ENCODE peak calls at places on chromosomes 13 and 19, in six cellular contexts. One of them, this sample, is unnamed.
A peak's percentile ranks its signal among the peaks of the same experiment; 100 is the strongest.

GRCh38 chr13:44543424-44543823 is 32.7 kb downstream of the TSC22D1 start:
- DNase-seq in naive thymus-derived CD4-positive, alpha-beta T cell: no peak
- DNase-seq in breast epithelium: no peak
- DNase-seq in H9: no peak
- DNase-seq in SK-N-SH: no peak
- DNase-seq in tibial nerve: no peak
- DNase-seq in this sample: no peak

GRCh38 chr13:42747399-42747873 is 33.9 kb upstream of the FAM216B start:
- DNase-seq in naive thymus-derived CD4-positive, alpha-beta T cell: no peak
- DNase-seq in breast epithelium: no peak
- DNase-seq in H9: no peak
- DNase-seq in SK-N-SH: no peak
- DNase-seq in tibial nerve: no peak
- DNase-seq in this sample: no peak

GRCh38 chr19:4199699-4200293 is 17.3 kb downstream of the ANKRD24 start:
- DNase-seq in naive thymus-derived CD4-positive, alpha-beta T cell: no peak
- DNase-seq in breast epithelium: no peak
- DNase-seq in H9: peak; percentile 80
- DNase-seq in SK-N-SH: peak; percentile 53
- DNase-seq in tibial nerve: no peak
- DNase-seq in this sample: peak; percentile 58

GRCh38 chr19:29477831-29478577 is 47.8 kb upstream of the VSTM2B start:
- DNase-seq in naive thymus-derived CD4-positive, alpha-beta T cell: no peak
- DNase-seq in breast epithelium: no peak
- DNase-seq in H9: no peak
- DNase-seq in SK-N-SH: no peak
- DNase-seq in tibial nerve: no peak
- DNase-seq in this sample: no peak

GRCh38 chr19:9621156-9622037 is at the start of gene ZNF561:
- DNase-seq in naive thymus-derived CD4-positive, alpha-beta T cell: peak; percentile 93
- DNase-seq in breast epithelium: peak; percentile 81
- DNase-seq in H9: peak; percentile 89
- DNase-seq in SK-N-SH: peak; percentile 86
- DNase-seq in tibial nerve: peak; percentile 65
- DNase-seq in this sample: peak; percentile 95

GRCh38 chr13:110238795-110239194 is 68.2 kb downstream of the COL4A1 start:
- DNase-seq in naive thymus-derived CD4-positive, alpha-beta T cell: no peak
- DNase-seq in breast epithelium: no peak
- DNase-seq in H9: no peak
- DNase-seq in SK-N-SH: no peak
- DNase-seq in tibial nerve: no peak
- DNase-seq in this sample: no peak

GRCh38 chr13:45368571-45368970 is 27.6 kb upstream of the TPT1 start:
- DNase-seq in naive thymus-derived CD4-positive, alpha-beta T cell: no peak
- DNase-seq in breast epithelium: no peak
- DNase-seq in H9: no peak
- DNase-seq in SK-N-SH: no peak
- DNase-seq in tibial nerve: no peak
- DNase-seq in this sample: no peak

GRCh38 chr13:107144432-107144831 is 576.5 kb upstream of the ARGLU1 start:
- DNase-seq in naive thymus-derived CD4-positive, alpha-beta T cell: no peak
- DNase-seq in breast epithelium: no peak
- DNase-seq in H9: no peak
- DNase-seq in SK-N-SH: no peak
- DNase-seq in tibial nerve: no peak
- DNase-seq in this sample: no peak

GRCh38 chr19:6164906-6165531 is 29.6 kb downstream of the ACSBG2 start:
- DNase-seq in naive thymus-derived CD4-positive, alpha-beta T cell: no peak
- DNase-seq in breast epithelium: no peak
- DNase-seq in H9: no peak
- DNase-seq in SK-N-SH: no peak
- DNase-seq in tibial nerve: no peak
- DNase-seq in this sample: no peak

GRCh38 chr19:49097453-49098288 is 12.4 kb downstream of the SNRNP70 start:
- DNase-seq in naive thymus-derived CD4-positive, alpha-beta T cell: peak; percentile 81
- DNase-seq in breast epithelium: peak; percentile 78
- DNase-seq in H9: peak; percentile 86
- DNase-seq in SK-N-SH: peak; percentile 87
- DNase-seq in tibial nerve: peak; percentile 33
- DNase-seq in this sample: peak; percentile 76

GRCh38 chr19:18731562-18732008 is 48.1 kb downstream of the CRTC1 start:
- DNase-seq in naive thymus-derived CD4-positive, alpha-beta T cell: no peak
- DNase-seq in breast epithelium: no peak
- DNase-seq in H9: no peak
- DNase-seq in SK-N-SH: no peak
- DNase-seq in tibial nerve: no peak
- DNase-seq in this sample: no peak

GRCh38 chr19:49340069-49340864 is 5.1 kb downstream of the CD37 start:
- DNase-seq in naive thymus-derived CD4-positive, alpha-beta T cell: no peak
- DNase-seq in breast epithelium: peak; percentile 32
- DNase-seq in H9: peak; percentile 82
- DNase-seq in SK-N-SH: no peak
- DNase-seq in tibial nerve: peak; percentile 62
- DNase-seq in this sample: peak; percentile 95

GRCh38 chr13:114173753-114174152 is 5.3 kb upstream of the CFAP97D2 start:
- DNase-seq in naive thymus-derived CD4-positive, alpha-beta T cell: no peak
- DNase-seq in breast epithelium: no peak
- DNase-seq in H9: no peak
- DNase-seq in SK-N-SH: no peak
- DNase-seq in tibial nerve: no peak
- DNase-seq in this sample: no peak

GRCh38 chr13:45695198-45695730 is 6.9 kb upstream of the CBY2 start:
- DNase-seq in naive thymus-derived CD4-positive, alpha-beta T cell: no peak
- DNase-seq in breast epithelium: no peak
- DNase-seq in H9: no peak
- DNase-seq in SK-N-SH: no peak
- DNase-seq in tibial nerve: no peak
- DNase-seq in this sample: no peak

GRCh38 chr13:46571189-46571901 is 18.4 kb downstream of the LRCH1 start:
- DNase-seq in naive thymus-derived CD4-positive, alpha-beta T cell: no peak
- DNase-seq in breast epithelium: no peak
- DNase-seq in H9: no peak
- DNase-seq in SK-N-SH: no peak
- DNase-seq in tibial nerve: no peak
- DNase-seq in this sample: no peak

GRCh38 chr13:107518292-107518691 is 697.0 kb downstream of the LIG4 start:
- DNase-seq in naive thymus-derived CD4-positive, alpha-beta T cell: no peak
- DNase-seq in breast epithelium: no peak
- DNase-seq in H9: no peak
- DNase-seq in SK-N-SH: no peak
- DNase-seq in tibial nerve: no peak
- DNase-seq in this sample: no peak

GRCh38 chr19:33290956-33291622 is 11.2 kb downstream of the CEBPA start:
- DNase-seq in naive thymus-derived CD4-positive, alpha-beta T cell: no peak
- DNase-seq in breast epithelium: no peak
- DNase-seq in H9: no peak
- DNase-seq in SK-N-SH: no peak
- DNase-seq in tibial nerve: no peak
- DNase-seq in this sample: peak; percentile 86

DNA sequence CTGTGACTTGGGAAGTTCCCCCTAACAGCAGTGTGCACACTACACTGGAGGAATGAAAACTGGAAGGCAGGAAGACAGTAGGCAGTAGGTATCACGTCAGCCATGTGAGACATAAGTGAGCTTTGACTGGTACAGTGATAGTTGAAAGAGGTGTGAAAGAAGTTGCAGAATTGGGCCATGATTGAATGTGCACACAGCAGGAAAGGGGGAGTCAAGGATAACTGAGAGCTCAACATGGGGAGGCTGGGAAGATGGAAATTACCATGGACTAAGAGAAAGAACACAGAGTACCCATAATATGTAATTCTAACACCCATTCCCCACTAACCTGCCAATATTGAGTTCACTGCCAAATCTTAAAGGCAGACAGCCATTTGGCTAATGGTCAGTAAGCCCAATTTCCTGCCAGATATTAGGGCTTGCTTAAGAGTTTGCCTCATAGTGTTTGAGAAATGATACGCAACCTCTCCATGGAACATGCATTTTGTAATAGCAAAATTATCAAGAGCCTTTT is 321.7 kb downstream of the DCT start:
- DNase-seq in naive thymus-derived CD4-positive, alpha-beta T cell: no peak
- DNase-seq in breast epithelium: no peak
- DNase-seq in H9: no peak
- DNase-seq in SK-N-SH: no peak
- DNase-seq in tibial nerve: no peak
- DNase-seq in this sample: no peak
- H3K27ac ChIP-seq in naive thymus-derived CD4-positive, alpha-beta T cell: no peak overlapping the region
- H3K27ac ChIP-seq in breast epithelium: no peak overlapping the region
- H3K27ac ChIP-seq in H9: no peak overlapping the region
- H3K27ac ChIP-seq in SK-N-SH: no peak overlapping the region
- H3K27ac ChIP-seq in tibial nerve: no peak overlapping the region
- H3K27ac ChIP-seq in this sample: no peak overlapping the region

GRCh38 chr19:11168568-11168967 is 13.0 kb upstream of the SPC24 start:
- DNase-seq in naive thymus-derived CD4-positive, alpha-beta T cell: no peak
- DNase-seq in breast epithelium: no peak
- DNase-seq in H9: no peak
- DNase-seq in SK-N-SH: no peak
- DNase-seq in tibial nerve: no peak
- DNase-seq in this sample: no peak

GRCh38 chr19:11165486-11166030 is 10.0 kb upstream of the SPC24 start:
- DNase-seq in naive thymus-derived CD4-positive, alpha-beta T cell: no peak
- DNase-seq in breast epithelium: no peak
- DNase-seq in H9: no peak
- DNase-seq in SK-N-SH: no peak
- DNase-seq in tibial nerve: no peak
- DNase-seq in this sample: no peak

GRCh38 chr19:11166281-11167142 is 10.9 kb upstream of the SPC24 start:
- DNase-seq in naive thymus-derived CD4-positive, alpha-beta T cell: no peak
- DNase-seq in breast epithelium: no peak
- DNase-seq in H9: no peak
- DNase-seq in SK-N-SH: no peak
- DNase-seq in tibial nerve: no peak
- DNase-seq in this sample: no peak

GRCh38 chr19:11164278-11164677 is 8.7 kb upstream of the SPC24 start:
- DNase-seq in naive thymus-derived CD4-positive, alpha-beta T cell: no peak
- DNase-seq in breast epithelium: no peak
- DNase-seq in H9: no peak
- DNase-seq in SK-N-SH: no peak
- DNase-seq in tibial nerve: no peak
- DNase-seq in this sample: no peak

DNA sequence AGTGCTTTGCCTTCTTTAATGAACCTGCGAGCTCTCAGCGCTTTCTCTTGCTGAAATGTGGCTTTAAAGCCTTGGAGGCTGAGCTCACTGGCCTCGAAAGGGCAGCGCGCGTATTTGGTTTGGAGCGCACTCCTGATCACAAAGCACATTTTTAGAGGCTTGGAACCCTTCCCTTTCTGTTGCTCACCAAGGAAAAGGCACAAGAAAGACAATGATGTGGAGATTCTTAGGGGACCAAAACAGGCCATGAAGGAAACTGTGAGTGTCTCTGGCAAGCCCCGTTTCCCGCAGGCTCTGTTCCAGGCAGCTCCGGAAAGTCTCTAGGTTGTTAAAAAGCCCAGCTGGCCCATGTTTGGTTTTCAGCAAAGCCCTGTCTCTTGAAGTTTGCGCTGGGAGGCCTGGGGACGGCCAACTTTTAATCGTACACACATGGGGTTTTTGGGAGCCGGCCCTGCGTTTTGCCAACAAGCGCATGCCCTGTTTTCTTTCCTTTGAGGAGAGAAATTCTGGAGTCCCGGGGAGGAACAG is 9.4 kb upstream of the SPC24 start:
- DNase-seq in naive thymus-derived CD4-positive, alpha-beta T cell: no peak
- DNase-seq in breast epithelium: no peak
- DNase-seq in H9: no peak
- DNase-seq in SK-N-SH: no peak
- DNase-seq in tibial nerve: peak; percentile 75
- DNase-seq in this sample: no peak
- H3K4me1 ChIP-seq in naive thymus-derived CD4-positive, alpha-beta T cell: no peaks in the 10 kb centered on the region
- H3K4me1 ChIP-seq in breast epithelium: no peaks in the 10 kb centered on the region
- H3K4me1 ChIP-seq in H9: no peaks in the 10 kb centered on the region
- H3K4me1 ChIP-seq in SK-N-SH: peaks cover 16% of the 10 kb centered on the region
- H3K4me1 ChIP-seq in tibial nerve: peaks cover 28% of the 10 kb centered on the region
- H3K4me1 ChIP-seq in this sample: peaks cover 9% of the 10 kb centered on the region

DNA sequence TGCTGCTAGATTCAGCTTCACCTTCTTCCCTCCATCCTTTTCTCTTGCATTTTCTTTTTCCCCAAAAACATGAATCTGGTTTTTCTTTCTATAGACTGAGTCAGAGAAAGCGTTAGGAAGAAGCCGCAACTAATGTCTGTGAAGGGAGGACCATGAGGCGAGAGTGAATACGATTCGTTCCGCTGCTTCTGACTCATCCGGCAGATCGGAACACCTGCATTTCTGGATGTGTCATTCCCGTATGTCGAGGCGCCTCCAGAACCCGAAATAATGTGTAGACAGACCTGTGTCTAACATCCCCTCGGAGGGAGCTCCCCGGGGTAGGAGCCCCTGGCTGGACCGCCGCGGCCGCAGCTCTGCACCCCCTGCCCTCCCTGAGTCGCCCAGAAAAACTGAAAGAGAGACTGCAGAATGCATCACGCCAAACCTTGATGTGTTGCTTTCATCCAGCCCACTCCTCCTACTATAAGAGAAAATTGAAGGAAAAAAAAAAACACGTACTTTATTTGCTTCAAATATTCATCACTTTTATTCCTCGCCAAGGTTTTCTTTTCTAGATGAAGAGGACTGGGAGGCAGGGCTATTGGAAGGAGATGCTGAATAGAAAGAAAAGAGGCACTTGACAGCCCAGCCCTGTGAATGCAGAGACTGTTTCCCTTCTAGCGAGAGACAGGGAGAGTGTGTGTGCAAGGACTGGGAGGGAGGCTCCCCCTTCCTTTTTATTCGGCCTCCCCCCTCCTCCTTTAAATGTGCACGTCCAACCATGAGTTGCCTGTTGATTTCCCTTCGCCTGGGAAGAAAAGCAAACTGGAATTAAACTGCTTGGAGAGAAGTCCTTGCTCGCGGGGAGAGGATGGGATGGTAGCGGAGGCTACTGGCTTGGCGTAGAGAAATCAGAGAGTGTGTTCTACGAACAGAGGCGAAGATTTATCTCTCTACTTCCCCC is 610 bp upstream of the PCDH17 start:
- DNase-seq in naive thymus-derived CD4-positive, alpha-beta T cell: no peak
- DNase-seq in breast epithelium: no peak
- DNase-seq in H9: peak; percentile 35
- DNase-seq in SK-N-SH: peak; percentile 51
- DNase-seq in tibial nerve: no peak
- DNase-seq in this sample: no peak
- H3K27me3 ChIP-seq in naive thymus-derived CD4-positive, alpha-beta T cell: no peaks in the 10 kb centered on the region
- H3K27me3 ChIP-seq in breast epithelium: no peaks in the 10 kb centered on the region
- H3K27me3 ChIP-seq in H9: peaks cover 54% of the 10 kb centered on the region
- H3K27me3 ChIP-seq in SK-N-SH: peaks cover 38% of the 10 kb centered on the region
- H3K27me3 ChIP-seq in tibial nerve: no peaks in the 10 kb centered on the region
- H3K27me3 ChIP-seq in this sample: peaks cover 22% of the 10 kb centered on the region

GRCh38 chr19:30694156-30694555 is 322.0 kb downstream of the ZNF536 start:
- DNase-seq in naive thymus-derived CD4-positive, alpha-beta T cell: no peak
- DNase-seq in breast epithelium: no peak
- DNase-seq in H9: no peak
- DNase-seq in SK-N-SH: no peak
- DNase-seq in tibial nerve: no peak
- DNase-seq in this sample: no peak

GRCh38 chr19:30695171-30695875 is 323.1 kb downstream of the ZNF536 start:
- DNase-seq in naive thymus-derived CD4-positive, alpha-beta T cell: no peak
- DNase-seq in breast epithelium: no peak
- DNase-seq in H9: peak; percentile 72
- DNase-seq in SK-N-SH: no peak
- DNase-seq in tibial nerve: no peak
- DNase-seq in this sample: no peak

GRCh38 chr19:30691767-30692516 is 319.8 kb downstream of the ZNF536 start:
- DNase-seq in naive thymus-derived CD4-positive, alpha-beta T cell: no peak
- DNase-seq in breast epithelium: no peak
- DNase-seq in H9: no peak
- DNase-seq in SK-N-SH: peak; percentile 66
- DNase-seq in tibial nerve: no peak
- DNase-seq in this sample: no peak

GRCh38 chr19:30692517-30692870 is 320.3 kb downstream of the ZNF536 start:
- DNase-seq in naive thymus-derived CD4-positive, alpha-beta T cell: no peak
- DNase-seq in breast epithelium: no peak
- DNase-seq in H9: no peak
- DNase-seq in SK-N-SH: no peak
- DNase-seq in tibial nerve: no peak
- DNase-seq in this sample: no peak

GRCh38 chr19:30693179-30693578 is 321.0 kb downstream of the ZNF536 start:
- DNase-seq in naive thymus-derived CD4-positive, alpha-beta T cell: no peak
- DNase-seq in breast epithelium: no peak
- DNase-seq in H9: no peak
- DNase-seq in SK-N-SH: peak; percentile 59
- DNase-seq in tibial nerve: no peak
- DNase-seq in this sample: no peak
- H3K27ac ChIP-seq in naive thymus-derived CD4-positive, alpha-beta T cell: no peak overlapping the region
- H3K27ac ChIP-seq in breast epithelium: no peak overlapping the region
- H3K27ac ChIP-seq in H9: no peak overlapping the region
- H3K27ac ChIP-seq in SK-N-SH: no peak overlapping the region
- H3K27ac ChIP-seq in tibial nerve: peak overlapping the region; percentile 75
- H3K27ac ChIP-seq in this sample: no peak overlapping the region